ENCODE peak calls at places on chromosome 14, in six cellular contexts. B, O, J, L, Y and U are unnamed samples. For H3K4me1, the result is how much of the 10 kb centered on the place peaks cover.

GRCh38 chr14:52950898-52951729 is at the start of gene FERMT2:
- DNase-seq in J (peak), Y (peak), O (peak), B (peak), L (peak), U (peak)

GRCh38 chr14:69346710-69347109 is 51.4 kb downstream of the ERH start:
- DNase-seq in Y (no peak), B (no peak), O (no peak), L (no peak), J (peak), U (peak)

GRCh38 chr14:31190717-31191263 is 16.8 kb downstream of the HECTD1 start:
- DNase-seq in L (no peak), J (no peak), B (no peak), Y (no peak), O (no peak), U (no peak)

GRCh38 chr14:96734076-96734622 is 63.0 kb upstream of the VRK1 start:
- DNase-seq in B (no peak), L (no peak), O (no peak), J (no peak), Y (no peak), U (no peak)

GRCh38 chr14:29853272-29853671 is 74.4 kb downstream of the PRKD1 start:
- DNase-seq in O (no peak), B (no peak), Y (no peak), J (no peak), L (no peak), U (no peak)

GRCh38 chr14:99389171-99389826 is 91.4 kb downstream of the SETD3 start:
- DNase-seq in J (peak), O (no peak), L (peak), Y (no peak), B (no peak), U (peak)

GRCh38 chr14:69704319-69704718 is 62.6 kb upstream of the SRSF5 start:
- DNase-seq in L (no peak), B (no peak), Y (no peak), O (no peak), J (no peak), U (no peak)

GRCh38 chr14:69360438-69361108 is 37.5 kb downstream of the ERH start:
- DNase-seq in L (no peak), Y (no peak), J (no peak), O (no peak), B (no peak), U (no peak)

GRCh38 chr14:105089746-105090492 is 24.7 kb upstream of the GPR132 start:
- DNase-seq in Y (peak), O (no peak), J (no peak), B (no peak), L (peak), U (no peak)

GRCh38 chr14:35366048-35366428 is 38.5 kb downstream of the NFKBIA start:
- DNase-seq in J (no peak), Y (no peak), O (no peak), B (no peak), L (no peak), U (no peak)

GRCh38 chr14:35362911-35363374 is 41.6 kb downstream of the NFKBIA start:
- DNase-seq in Y (no peak), O (no peak), J (no peak), L (no peak), B (no peak), U (no peak)

GRCh38 chr14:35367056-35367372 is 37.5 kb downstream of the NFKBIA start:
- DNase-seq in J (no peak), O (no peak), B (no peak), L (no peak), Y (no peak), U (no peak)

GRCh38 chr14:35366521-35366976 is 38.0 kb downstream of the NFKBIA start:
- DNase-seq in J (no peak), L (no peak), O (no peak), Y (no peak), B (no peak), U (no peak)

GRCh38 chr14:35365130-35366047 is 39.2 kb downstream of the NFKBIA start:
- DNase-seq in J (peak), Y (peak), B (peak), O (no peak), L (peak), U (peak)
- TF ChIP-seq EP300 in J (no peak), Y (peak), B (no peak), O (peak), L (peak), U (no peak)

DNA sequence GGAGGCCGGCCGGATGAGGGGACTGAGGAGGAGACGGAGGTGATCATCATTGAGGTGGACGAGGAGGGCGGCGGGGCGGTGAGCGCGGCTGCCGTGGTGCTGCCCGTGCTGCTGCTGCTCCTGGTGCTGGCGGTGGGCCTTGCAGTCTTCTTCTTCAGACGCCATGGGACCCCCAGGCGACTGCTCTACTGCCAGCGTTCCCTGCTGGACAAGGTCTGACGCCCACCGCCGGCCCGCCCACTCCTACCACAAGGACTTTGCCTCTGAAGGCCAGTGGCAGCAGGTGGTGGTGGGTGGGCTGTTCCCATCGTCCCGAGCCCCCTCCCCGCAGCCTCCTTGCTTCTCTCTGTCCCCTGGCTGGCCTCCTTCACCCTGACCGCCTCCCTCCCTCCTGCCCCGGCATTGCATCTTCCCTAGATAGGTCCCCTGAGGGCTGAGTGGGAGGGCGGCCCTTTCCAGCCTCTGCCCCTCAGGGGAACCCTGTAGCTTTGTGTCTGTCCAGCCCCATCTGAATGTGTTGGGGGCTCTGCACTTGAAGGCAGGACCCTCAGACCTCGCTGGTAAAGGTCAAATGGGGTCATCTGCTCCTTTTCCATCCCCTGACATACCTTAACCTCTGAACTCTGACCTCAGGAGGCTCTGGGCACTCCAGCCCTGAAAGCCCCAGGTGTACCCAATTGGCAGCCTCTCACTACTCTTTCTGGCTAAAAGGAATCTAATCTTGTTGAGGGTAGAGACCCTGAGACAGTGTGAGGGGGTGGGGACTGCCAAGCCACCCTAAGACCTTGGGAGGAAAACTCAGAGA is 9.6 kb downstream of the MMP14 start:
- DNase-seq in L (no peak), J (no peak), Y (peak), B (no peak), O (no peak), U (no peak)
- H3K4me1 ChIP-seq in L (under half), J (under half), Y (half or more), B (under half), O (under half), U (half or more)

GRCh38 chr14:56273949-56274348 is 155.7 kb downstream of the PELI2 start:
- DNase-seq in Y (no peak), O (no peak), J (no peak), B (no peak), L (no peak), U (no peak)
- TF ChIP-seq EP300 in Y (no peak), O (no peak), J (no peak), B (no peak), L (no peak), U (no peak)

DNA sequence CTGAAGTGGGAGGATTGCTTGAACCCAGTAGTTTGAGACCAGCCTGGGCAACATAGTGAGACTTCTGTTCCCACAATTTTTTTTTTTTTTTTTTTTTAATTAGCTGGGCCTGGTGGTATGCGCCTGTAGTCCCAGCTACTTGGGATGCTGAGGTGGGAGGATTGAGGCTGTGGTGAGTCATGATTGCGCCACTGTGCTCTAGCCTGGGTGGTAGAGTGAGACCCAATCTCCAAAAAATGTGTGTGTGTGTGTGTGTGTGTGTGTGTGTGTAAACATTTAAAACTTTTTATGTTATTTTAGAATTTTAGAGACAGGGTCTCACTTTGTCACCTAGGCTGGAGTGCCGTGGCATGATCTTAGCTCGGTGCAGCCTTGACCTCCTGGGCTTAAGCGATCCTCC is 6.8 kb downstream of the PPP1R36 start:
- DNase-seq in J (no peak), O (no peak), B (no peak), Y (no peak), L (no peak), U (no peak)
- H3K4me1 ChIP-seq in J (under half), O (under half), B (under half), Y (under half), L (under half), U (under half)

DNA sequence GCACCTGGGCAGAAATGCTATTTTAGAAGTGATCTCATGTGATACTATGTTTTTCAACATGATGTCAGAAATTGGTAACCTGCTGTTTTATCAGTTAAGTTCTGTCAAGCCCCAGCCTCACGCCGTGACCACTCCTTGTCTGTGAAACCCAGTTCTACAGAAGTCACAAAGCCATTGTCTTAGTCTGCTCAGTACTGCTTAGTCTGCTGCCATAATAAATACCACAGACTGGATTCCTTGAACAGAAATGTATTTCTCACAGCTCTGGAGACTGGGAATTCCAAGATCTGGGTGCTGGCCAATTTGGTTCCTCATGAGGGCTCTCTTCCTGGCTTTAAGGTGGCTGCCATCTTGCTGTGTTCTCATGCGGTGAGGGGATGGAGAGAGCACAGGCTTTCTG is 176.9 kb downstream of the PRKCH start:
- DNase-seq in B (no peak), J (no peak), O (no peak), L (no peak), Y (no peak), U (no peak)
- TF ChIP-seq EP300 in B (no peak), J (no peak), O (no peak), L (no peak), Y (no peak), U (no peak)

DNA sequence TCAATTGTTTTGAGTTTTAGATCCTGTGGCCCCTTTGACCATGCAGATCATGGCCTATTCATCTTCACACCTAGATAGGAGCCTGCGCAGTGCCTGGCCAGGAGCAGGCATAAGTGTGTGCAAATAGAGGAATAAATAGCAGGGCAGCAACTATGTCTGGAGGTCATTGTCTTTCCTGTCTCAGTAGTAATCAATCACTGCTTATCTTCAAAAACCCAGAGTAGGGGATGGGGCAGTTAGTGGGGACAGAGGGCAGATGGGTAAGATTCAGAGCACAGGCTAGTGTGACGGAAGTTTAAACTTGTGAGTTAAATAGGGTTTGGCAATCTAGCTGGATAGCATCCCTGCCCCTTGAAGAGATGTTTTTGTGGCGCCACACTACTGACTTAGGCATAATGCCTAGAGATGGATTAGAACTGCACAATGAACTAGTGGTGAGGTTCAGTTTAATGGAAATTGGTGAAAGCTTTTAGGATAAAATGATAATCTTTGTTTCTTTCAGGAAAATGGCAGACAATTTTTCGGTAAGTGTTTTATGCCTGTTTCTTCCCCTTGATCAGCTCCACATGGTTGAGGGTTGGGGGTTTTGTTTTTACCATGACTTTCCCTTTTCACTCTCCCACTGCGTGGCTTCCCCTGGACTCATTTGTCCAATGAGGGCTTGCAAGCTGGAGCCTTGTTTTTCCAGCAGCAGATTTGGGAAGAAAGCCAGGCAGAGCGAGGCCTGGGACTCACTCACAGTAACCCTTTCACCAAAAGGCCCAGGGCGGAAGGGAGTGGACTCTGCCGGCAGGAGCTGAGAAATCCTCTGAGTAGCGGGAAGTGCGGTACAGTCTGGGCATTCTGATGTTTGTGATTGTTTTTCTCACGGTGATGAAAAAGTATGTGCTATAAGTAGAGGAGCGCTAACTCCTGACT is 8.1 kb downstream of the LGALS3 start:
- DNase-seq in J (no peak), Y (peak), O (peak), B (no peak), L (peak), U (peak)
- H3K4me1 ChIP-seq in J (under half), Y (under half), O (under half), B (half or more), L (under half), U (half or more)

GRCh38 chr14:73800970-73801515 is 50.6 kb upstream of the PTGR2 start:
- DNase-seq in O (no peak), Y (no peak), B (no peak), J (no peak), L (no peak), U (no peak)

GRCh38 chr14:73807439-73807838 is 44.2 kb upstream of the PTGR2 start:
- DNase-seq in B (no peak), O (no peak), Y (no peak), L (no peak), J (no peak), U (no peak)

GRCh38 chr14:73797540-73797925 is 54.1 kb upstream of the PTGR2 start:
- DNase-seq in O (no peak), B (no peak), J (no peak), L (no peak), Y (peak), U (no peak)

GRCh38 chr14:73804636-73805035 is 47.0 kb upstream of the PTGR2 start:
- DNase-seq in Y (no peak), O (no peak), B (no peak), L (no peak), J (no peak), U (no peak)

DNA sequence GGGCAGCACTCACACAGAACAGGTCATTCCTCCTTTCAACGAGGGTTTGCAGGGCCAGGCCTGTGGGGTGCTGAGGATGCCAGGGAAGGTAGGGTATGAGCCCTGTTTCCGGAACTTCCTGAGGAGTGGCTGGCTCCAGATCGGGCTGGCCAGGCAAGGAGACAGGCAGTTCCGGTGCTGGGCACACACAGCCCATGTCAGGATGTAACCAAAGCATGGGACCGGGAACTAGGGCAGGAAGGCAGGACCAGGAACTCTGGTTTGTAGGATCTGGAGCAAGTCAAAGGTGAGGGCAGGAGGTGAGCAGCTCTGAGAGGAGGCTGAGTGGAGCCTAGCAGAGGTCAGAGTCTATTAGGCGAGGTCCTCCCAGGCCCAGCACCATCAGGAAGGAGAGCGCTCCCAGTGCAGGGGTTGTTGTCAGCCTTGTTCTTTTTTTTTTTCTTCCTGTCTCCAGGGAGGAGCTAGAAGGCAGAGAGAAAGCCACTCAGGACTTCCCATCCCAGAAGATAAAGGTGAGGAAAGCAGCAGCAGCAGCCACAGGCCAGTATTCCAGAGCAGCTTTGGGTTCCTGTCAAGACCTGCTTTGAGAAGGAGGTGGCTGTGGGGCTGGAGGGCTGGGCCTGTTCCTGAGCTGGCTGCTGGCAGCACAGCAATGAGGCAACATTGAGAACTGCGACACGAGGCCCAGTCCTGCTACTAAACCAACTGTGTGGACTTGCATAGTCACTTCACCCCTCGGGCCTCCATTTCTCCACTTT is 49.0 kb upstream of the PTGR2 start:
- DNase-seq in Y (no peak), L (no peak), B (no peak), J (no peak), O (no peak), U (no peak)
- TF ChIP-seq EP300 in Y (no peak), L (no peak), B (no peak), J (no peak), O (no peak), U (no peak)